ENCODE peak calls at places on chromosomes 16 and 17, in five cellular contexts. D is H9, T is neuronal stem cell, A is mesenchymal stem cell, L is trophoblast cell. Y is an unnamed sample.

GRCh38 chr16:75243667-75244224 is 7.7 kb downstream of the BCAR1 start:
- DNase-seq in T (no peak), L (no peak), D (no peak), A (peak; percentile 37), Y (no peak)

GRCh38 chr17:81648707-81649085 is 7.6 kb downstream of the PDE6G start:
- DNase-seq in L (no peak), A (no peak), T (no peak), D (peak; percentile 47), Y (no peak)

GRCh38 chr16:73064227-73064995 is 16.5 kb upstream of the ZFHX3 start:
- DNase-seq in D (peak; percentile 69), L (peak; percentile 34), A (peak; percentile 60), T (peak; percentile 36), Y (peak; percentile 58)

GRCh38 chr17:26807024-26807423 is 486.9 kb upstream of the WSB1 start:
- DNase-seq in A (no peak), L (no peak), T (no peak), D (no peak), Y (no peak)

GRCh38 chr16:86355114-86355513 is 155.2 kb upstream of the FOXF1 start:
- DNase-seq in D (no peak), T (no peak), A (peak; percentile 48), L (no peak), Y (no peak)

GRCh38 chr16:51359141-51359960 is 208.3 kb upstream of the SALL1 start:
- DNase-seq in D (peak; percentile 43), A (peak; percentile 15), L (no peak), T (peak; percentile 88), Y (peak; percentile 69)

GRCh38 chr16:85536073-85536410 is 77.1 kb upstream of the GSE1 start:
- DNase-seq in L (no peak), T (no peak), D (no peak), A (no peak), Y (no peak)

GRCh38 chr16:67562526-67562917 is at the start of gene CTCF:
- DNase-seq in T (no peak), A (peak; percentile 87), L (peak; percentile 77), D (peak; percentile 79), Y (no peak)

GRCh38 chr17:73387746-73388577 is 76.2 kb upstream of the CDC42EP4 start:
- DNase-seq in T (no peak), L (no peak), A (no peak), D (no peak), Y (no peak)

GRCh38 chr16:78177927-78178326 is 78.5 kb downstream of the WWOX start:
- DNase-seq in D (no peak), A (peak; percentile 58), T (no peak), L (no peak), Y (peak; percentile 8)

GRCh38 chr16:85675528-85675927 is 13.2 kb downstream of the GINS2 start:
- DNase-seq in T (no peak), A (peak; percentile 48), D (no peak), L (peak; percentile 45), Y (no peak)

GRCh38 chr16:85262558-85263196 is 150.4 kb upstream of the CIBAR2 start:
- DNase-seq in D (no peak), T (no peak), L (peak; percentile 40), A (no peak), Y (no peak)

GRCh38 chr17:19398301-19399181 is 11.6 kb upstream of the MFAP4 start:
- DNase-seq in A (peak; percentile 35), D (no peak), T (no peak), L (peak; percentile 3), Y (no peak)

GRCh38 chr17:1735834-1736347 is 6.8 kb upstream of the SERPINF2 start:
- DNase-seq in T (no peak), D (no peak), A (no peak), L (no peak), Y (no peak)

GRCh38 chr17:58387834-58388233 is 29.5 kb downstream of the RNF43 start:
- DNase-seq in T (no peak), A (no peak), L (no peak), D (no peak), Y (no peak)

GRCh38 chr16:4052801-4053662 is 63.2 kb downstream of the ADCY9 start:
- DNase-seq in A (peak; percentile 73), T (no peak), D (no peak), L (peak; percentile 31), Y (no peak)

GRCh38 chr16:77834600-77834963 is 46.2 kb downstream of the VAT1L start:
- DNase-seq in A (peak; percentile 85), D (no peak), L (peak; percentile 53), T (no peak), Y (no peak)

GRCh38 chr17:4006745-4007211 is 42.5 kb upstream of the ATP2A3 start:
- DNase-seq in L (no peak), T (no peak), D (no peak), A (no peak), Y (no peak)

GRCh38 chr17:7177954-7178477 is 1.2 kb downstream of the ASGR1 start:
- DNase-seq in A (peak; percentile 62), L (no peak), D (peak; percentile 78), T (peak; percentile 18), Y (peak; percentile 77)

GRCh38 chr16:11079657-11080187 is 135.4 kb downstream of the CLEC16A start:
- DNase-seq in D (no peak), T (no peak), L (peak; percentile 86), A (peak; percentile 97), Y (no peak)

GRCh38 chr16:55661842-55662479 is 6.2 kb downstream of the SLC6A2 start:
- DNase-seq in L (peak; percentile 85), T (no peak), D (no peak), A (no peak), Y (no peak)

GRCh38 chr17:10292057-10292931 is 80.5 kb downstream of the MYH13 start:
- DNase-seq in A (peak; percentile 38), T (no peak), L (peak; percentile 76), D (no peak), Y (no peak)

GRCh38 chr17:64218066-64218465 is 45.0 kb downstream of the TEX2 start:
- DNase-seq in A (no peak), L (no peak), T (no peak), D (no peak), Y (no peak)

GRCh38 chr16:21205303-21205702 is 6.1 kb downstream of the ZP2 start:
- DNase-seq in T (no peak), A (no peak), D (no peak), L (no peak), Y (no peak)
- H2BK12ac ChIP-seq in T (no peak overlapping the region), A (no peak overlapping the region), D (no peak overlapping the region), L (no peak overlapping the region), Y (no peak overlapping the region)

DNA sequence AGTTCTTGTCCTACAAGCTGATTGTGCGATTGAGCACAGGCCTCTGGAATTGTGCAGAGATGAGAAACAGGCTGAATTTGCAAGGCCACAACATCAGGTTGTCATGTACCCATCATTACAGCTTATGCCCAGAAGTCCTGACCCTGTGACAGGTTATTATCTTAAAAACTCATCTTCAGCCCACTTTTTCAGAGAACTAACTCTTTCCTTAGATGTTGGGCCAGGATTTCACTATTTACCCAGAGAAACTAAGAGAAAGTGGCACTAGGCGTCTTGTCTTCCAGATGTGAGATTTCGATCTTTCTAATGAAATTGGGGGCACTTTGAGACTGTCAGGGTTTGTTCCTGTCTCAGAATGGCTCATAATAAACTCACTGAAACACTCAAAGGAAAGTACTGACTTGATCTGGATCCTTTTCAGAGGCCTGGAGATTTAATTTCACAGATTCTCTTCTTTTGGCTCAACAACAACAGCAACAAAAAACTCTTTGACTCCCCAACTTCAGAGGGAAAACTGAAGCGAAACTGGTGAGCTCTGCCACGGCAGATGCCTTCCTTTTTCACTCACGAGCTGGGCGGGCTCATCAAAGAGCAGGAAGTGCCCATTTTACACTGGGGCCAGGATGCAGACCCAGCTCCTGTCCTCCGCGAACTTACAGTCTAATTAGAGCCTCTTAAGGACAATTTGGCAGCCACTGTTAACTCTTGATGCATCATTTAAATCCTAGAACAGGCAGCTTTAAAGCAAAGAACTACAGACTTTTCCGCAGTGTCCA is 17.6 kb upstream of the SLC12A3 start:
- DNase-seq in D (no peak), L (no peak), A (no peak), T (no peak), Y (no peak)
- H4K91ac ChIP-seq in D (no peak overlapping the region), L (no peak overlapping the region), A (no peak overlapping the region), T (no peak overlapping the region), Y (no peak overlapping the region)

GRCh38 chr17:60065136-60065535 is 13.6 kb downstream of the HEATR6 start:
- DNase-seq in A (peak; percentile 24), T (no peak), L (no peak), D (no peak), Y (no peak)

GRCh38 chr17:60065867-60066266 is 12.9 kb downstream of the HEATR6 start:
- DNase-seq in L (no peak), T (no peak), D (no peak), A (no peak), Y (no peak)

GRCh38 chr17:60067871-60068270 is 10.8 kb downstream of the HEATR6 start:
- DNase-seq in D (no peak), T (no peak), A (no peak), L (peak; percentile 74), Y (no peak)

GRCh38 chr17:60066576-60066975 is 12.1 kb downstream of the HEATR6 start:
- DNase-seq in D (no peak), A (no peak), L (no peak), T (no peak), Y (no peak)
- H2BK12ac ChIP-seq in D (no peak overlapping the region), A (no peak overlapping the region), L (no peak overlapping the region), T (no peak overlapping the region), Y (no peak overlapping the region)

GRCh38 chr17:41919165-41919817 is 540 bp upstream of the ACLY start:
- DNase-seq in A (no peak), D (peak; percentile 92), L (peak; percentile 56), T (no peak), Y (no peak)

GRCh38 chr17:41920580-41920955 is 1.8 kb upstream of the ACLY start:
- DNase-seq in T (no peak), L (peak; percentile 94), A (no peak), D (no peak), Y (no peak)

GRCh38 chr17:41917957-41918391 is 777 bp downstream of the ACLY start:
- DNase-seq in A (peak; percentile 44), T (no peak), L (no peak), D (no peak), Y (peak; percentile 51)

GRCh38 chr17:41918392-41919164 is at the start of gene ACLY:
- DNase-seq in D (peak; percentile 100), A (peak; percentile 98), T (peak; percentile 98), L (peak; percentile 99), Y (peak; percentile 98)

DNA sequence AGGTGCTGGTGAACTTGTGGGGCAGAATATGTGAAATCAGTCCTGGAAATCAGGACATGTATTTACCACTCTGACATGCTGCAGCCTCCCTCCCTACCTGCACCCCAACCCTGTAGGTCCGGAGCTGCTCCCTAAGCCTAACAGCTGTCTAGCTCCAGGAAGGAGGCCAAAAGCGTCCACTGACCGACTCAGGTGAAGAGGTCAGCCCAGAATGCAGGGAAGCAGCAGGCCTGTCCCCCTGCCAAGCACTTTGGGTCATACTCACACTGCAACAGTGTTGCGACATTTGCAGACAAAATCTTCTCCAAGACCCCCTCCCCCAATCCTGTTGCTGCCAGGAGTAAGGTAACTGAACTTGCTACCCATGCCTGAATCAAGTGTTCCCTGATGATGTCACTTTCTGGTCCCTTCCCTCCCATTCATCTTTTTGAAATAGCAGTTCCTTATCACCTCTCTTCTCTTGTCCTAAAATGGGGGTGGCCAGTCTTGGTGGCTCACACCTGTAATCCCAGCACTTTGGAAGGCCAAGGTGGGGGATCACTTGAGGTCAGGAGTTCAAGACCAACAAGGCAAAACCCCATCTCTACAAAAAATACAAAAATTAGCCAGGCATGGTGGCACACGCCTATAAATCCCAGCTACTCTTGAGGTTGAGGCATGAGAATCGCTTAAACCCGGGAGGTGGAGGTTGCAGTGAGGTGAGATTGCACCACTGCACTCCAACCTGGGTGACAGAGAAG is 1.3 kb upstream of the ACLY start:
- DNase-seq in A (no peak), D (peak; percentile 62), L (no peak), T (no peak), Y (no peak)
- H4K91ac ChIP-seq in A (peak overlapping the region; percentile 78), D (no peak overlapping the region), L (peak overlapping the region; percentile 8), T (no peak overlapping the region), Y (peak overlapping the region; percentile 80)

GRCh38 chr16:9845661-9846361 is 336.4 kb downstream of the GRIN2A start:
- DNase-seq in L (no peak), D (no peak), A (no peak), T (no peak), Y (no peak)
- H2BK12ac ChIP-seq in L (no peak overlapping the region), D (no peak overlapping the region), A (no peak overlapping the region), T (no peak overlapping the region), Y (no peak overlapping the region)